ENCODE peak calls at places on chromosomes 3 and 15, in seven cellular contexts. One of them, this sample, is unnamed.

GRCh38 chr15:76337047-76337738 is 620 bp downstream of the ISL2 start:
- DNase-seq in stimulated activated CD8-positive, alpha-beta memory T cell treated with anti-CD3 and anti-CD28 coated beads, Interleukin-4, amount 100 ng/mL, for 48 hours: peak
- DNase-seq in stomach: no peak
- DNase-seq in ovary: no peak
- DNase-seq in lung: no peak
- DNase-seq in stimulated activated CD4-positive, alpha-beta T cell treated with anti-CD3 and anti-CD28 coated beads, Interleukin-15, amount 100 ng/mL, for 1 hour: no peak
- DNase-seq in HuH-7: peak
- DNase-seq in this sample: no peak

GRCh38 chr3:150292891-150293290 is 115.2 kb upstream of the TSC22D2 start:
- DNase-seq in stimulated activated CD8-positive, alpha-beta memory T cell treated with anti-CD3 and anti-CD28 coated beads, Interleukin-4, amount 100 ng/mL, for 48 hours: no peak
- DNase-seq in stomach: no peak
- DNase-seq in ovary: no peak
- DNase-seq in lung: no peak
- DNase-seq in stimulated activated CD4-positive, alpha-beta T cell treated with anti-CD3 and anti-CD28 coated beads, Interleukin-15, amount 100 ng/mL, for 1 hour: no peak
- DNase-seq in HuH-7: no peak
- DNase-seq in this sample: no peak

GRCh38 chr15:90016721-90017120 is 15.6 kb downstream of the ZNF710 start:
- DNase-seq in stimulated activated CD8-positive, alpha-beta memory T cell treated with anti-CD3 and anti-CD28 coated beads, Interleukin-4, amount 100 ng/mL, for 48 hours: no peak
- DNase-seq in stomach: peak
- DNase-seq in ovary: no peak
- DNase-seq in lung: no peak
- DNase-seq in stimulated activated CD4-positive, alpha-beta T cell treated with anti-CD3 and anti-CD28 coated beads, Interleukin-15, amount 100 ng/mL, for 1 hour: no peak
- DNase-seq in HuH-7: no peak
- DNase-seq in this sample: no peak

GRCh38 chr15:57947781-57948180 is 117.7 kb downstream of the ALDH1A2 start:
- DNase-seq in stimulated activated CD8-positive, alpha-beta memory T cell treated with anti-CD3 and anti-CD28 coated beads, Interleukin-4, amount 100 ng/mL, for 48 hours: no peak
- DNase-seq in stomach: no peak
- DNase-seq in ovary: peak
- DNase-seq in lung: no peak
- DNase-seq in stimulated activated CD4-positive, alpha-beta T cell treated with anti-CD3 and anti-CD28 coated beads, Interleukin-15, amount 100 ng/mL, for 1 hour: no peak
- DNase-seq in HuH-7: no peak
- DNase-seq in this sample: no peak

GRCh38 chr3:56845505-56845904 is 43.8 kb upstream of the ARHGEF3 start:
- DNase-seq in stimulated activated CD8-positive, alpha-beta memory T cell treated with anti-CD3 and anti-CD28 coated beads, Interleukin-4, amount 100 ng/mL, for 48 hours: no peak
- DNase-seq in stomach: no peak
- DNase-seq in ovary: no peak
- DNase-seq in lung: no peak
- DNase-seq in stimulated activated CD4-positive, alpha-beta T cell treated with anti-CD3 and anti-CD28 coated beads, Interleukin-15, amount 100 ng/mL, for 1 hour: no peak
- DNase-seq in HuH-7: no peak
- DNase-seq in this sample: no peak

GRCh38 chr3:58507356-58508062 is 15.6 kb downstream of the KCTD6 start:
- DNase-seq in stimulated activated CD8-positive, alpha-beta memory T cell treated with anti-CD3 and anti-CD28 coated beads, Interleukin-4, amount 100 ng/mL, for 48 hours: no peak
- DNase-seq in stomach: no peak
- DNase-seq in ovary: no peak
- DNase-seq in lung: no peak
- DNase-seq in stimulated activated CD4-positive, alpha-beta T cell treated with anti-CD3 and anti-CD28 coated beads, Interleukin-15, amount 100 ng/mL, for 1 hour: no peak
- DNase-seq in HuH-7: no peak
- DNase-seq in this sample: no peak

GRCh38 chr3:156513619-156514018 is 41.3 kb downstream of the SSR3 start:
- DNase-seq in stimulated activated CD8-positive, alpha-beta memory T cell treated with anti-CD3 and anti-CD28 coated beads, Interleukin-4, amount 100 ng/mL, for 48 hours: no peak
- DNase-seq in stomach: no peak
- DNase-seq in ovary: no peak
- DNase-seq in lung: no peak
- DNase-seq in stimulated activated CD4-positive, alpha-beta T cell treated with anti-CD3 and anti-CD28 coated beads, Interleukin-15, amount 100 ng/mL, for 1 hour: no peak
- DNase-seq in HuH-7: no peak
- DNase-seq in this sample: no peak

GRCh38 chr15:71332605-71333004 is 217.3 kb downstream of the THSD4 start:
- DNase-seq in stimulated activated CD8-positive, alpha-beta memory T cell treated with anti-CD3 and anti-CD28 coated beads, Interleukin-4, amount 100 ng/mL, for 48 hours: no peak
- DNase-seq in stomach: no peak
- DNase-seq in ovary: no peak
- DNase-seq in lung: no peak
- DNase-seq in stimulated activated CD4-positive, alpha-beta T cell treated with anti-CD3 and anti-CD28 coated beads, Interleukin-15, amount 100 ng/mL, for 1 hour: no peak
- DNase-seq in HuH-7: no peak
- DNase-seq in this sample: no peak

GRCh38 chr3:16214366-16214765 is 39.9 kb downstream of the GALNT15 start:
- DNase-seq in stimulated activated CD8-positive, alpha-beta memory T cell treated with anti-CD3 and anti-CD28 coated beads, Interleukin-4, amount 100 ng/mL, for 48 hours: no peak
- DNase-seq in stomach: no peak
- DNase-seq in ovary: no peak
- DNase-seq in lung: no peak
- DNase-seq in stimulated activated CD4-positive, alpha-beta T cell treated with anti-CD3 and anti-CD28 coated beads, Interleukin-15, amount 100 ng/mL, for 1 hour: no peak
- DNase-seq in HuH-7: no peak
- DNase-seq in this sample: no peak

GRCh38 chr3:60323651-60324050 is 927.6 kb downstream of the FHIT start:
- DNase-seq in stimulated activated CD8-positive, alpha-beta memory T cell treated with anti-CD3 and anti-CD28 coated beads, Interleukin-4, amount 100 ng/mL, for 48 hours: no peak
- DNase-seq in stomach: no peak
- DNase-seq in ovary: no peak
- DNase-seq in lung: no peak
- DNase-seq in stimulated activated CD4-positive, alpha-beta T cell treated with anti-CD3 and anti-CD28 coated beads, Interleukin-15, amount 100 ng/mL, for 1 hour: no peak
- DNase-seq in HuH-7: no peak
- DNase-seq in this sample: no peak

GRCh38 chr15:31269961-31270575 is 56.6 kb upstream of the KLF13 start:
- DNase-seq in stimulated activated CD8-positive, alpha-beta memory T cell treated with anti-CD3 and anti-CD28 coated beads, Interleukin-4, amount 100 ng/mL, for 48 hours: peak
- DNase-seq in stomach: peak
- DNase-seq in ovary: no peak
- DNase-seq in lung: no peak
- DNase-seq in stimulated activated CD4-positive, alpha-beta T cell treated with anti-CD3 and anti-CD28 coated beads, Interleukin-15, amount 100 ng/mL, for 1 hour: no peak
- DNase-seq in HuH-7: no peak
- DNase-seq in this sample: peak

GRCh38 chr15:67501177-67501835 is 19.6 kb upstream of the C15orf61 start:
- DNase-seq in stimulated activated CD8-positive, alpha-beta memory T cell treated with anti-CD3 and anti-CD28 coated beads, Interleukin-4, amount 100 ng/mL, for 48 hours: no peak
- DNase-seq in stomach: no peak
- DNase-seq in ovary: no peak
- DNase-seq in lung: no peak
- DNase-seq in stimulated activated CD4-positive, alpha-beta T cell treated with anti-CD3 and anti-CD28 coated beads, Interleukin-15, amount 100 ng/mL, for 1 hour: no peak
- DNase-seq in HuH-7: peak
- DNase-seq in this sample: no peak